ENCODE peak calls at places on chromosome 21, in five cellular contexts. T is cardiac muscle cell; J is activated CD4-positive, alpha-beta T cell treated with anti-CD3 and anti-CD28 coated beads for 4 hours; G is globus pallidus; L is fibroblast of the conjunctiva. M is an unnamed sample.

GRCh38 chr21:30102881-30103280 is 63.7 kb downstream of the CLDN17 start:
- DNase-seq in T (no peak), J (no peak), G (no peak), L (no peak), M (no peak)

GRCh38 chr21:17051054-17051453 is 461.8 kb upstream of the CXADR start:
- DNase-seq in T (peak), J (no peak), G (no peak), L (no peak), M (no peak)

GRCh38 chr21:31873696-31874599 is 1.1 kb downstream of the HUNK start:
- DNase-seq in T (peak), J (no peak), G (no peak), L (no peak), M (no peak)

GRCh38 chr21:45579383-45580180 is 37.3 kb upstream of the SLC19A1 start:
- DNase-seq in T (no peak), J (no peak), G (no peak), L (no peak), M (no peak)

GRCh38 chr21:44368711-44369446 is 15.5 kb downstream of the TRPM2 start:
- DNase-seq in T (no peak), J (no peak), G (no peak), L (no peak), M (no peak)

GRCh38 chr21:35792569-35792968 is 267.8 kb downstream of the SETD4 start:
- DNase-seq in T (no peak), J (no peak), G (no peak), L (no peak), M (no peak)

GRCh38 chr21:35204850-35205564 is 155.9 kb upstream of the RUNX1 start:
- DNase-seq in T (peak), J (no peak), G (peak), L (peak), M (peak)

GRCh38 chr21:35748683-35749314 is 311.5 kb downstream of the SETD4 start:
- DNase-seq in T (no peak), J (no peak), G (peak), L (no peak), M (no peak)

GRCh38 chr21:28436286-28436932 is 556.3 kb downstream of the LTN1 start:
- DNase-seq in T (peak), J (no peak), G (no peak), L (no peak), M (no peak)

GRCh38 chr21:45385549-45386050 is 19.4 kb upstream of the COL18A1 start:
- DNase-seq in T (no peak), J (no peak), G (no peak), L (no peak), M (no peak)

GRCh38 chr21:31351438-31351837 is 7.4 kb upstream of the TIAM1 start:
- DNase-seq in T (peak), J (no peak), G (no peak), L (peak), M (no peak)